ENCODE peak calls at places on chromosomes 4 and X, in ten cellular contexts. One of them, this sample, is unnamed.
A peak's percentile ranks its signal among the peaks of the same experiment; 100 is the strongest.

GRCh38 chr4:101205878-101206277 is 141.4 kb downstream of the PPP3CA start:
- DNase-seq in lung: no peak
- DNase-seq in neural progenitor cell: no peak
- DNase-seq in choroid plexus epithelial cell: peak; percentile 63
- DNase-seq in PC-9: no peak
- DNase-seq in fibroblast of mammary gland: peak; percentile 81
- DNase-seq in BJ: no peak
- DNase-seq in WERI-Rb-1: no peak
- DNase-seq in foreskin fibroblast: peak; percentile 17
- DNase-seq in fibroblast of pulmonary artery: peak; percentile 36
- DNase-seq in this sample: no peak

GRCh38 chr4:125187221-125187620 is 127.5 kb upstream of the FAT4 start:
- DNase-seq in BJ: peak; percentile 81
- DNase-seq in lung: no peak
- DNase-seq in fibroblast of pulmonary artery: peak; percentile 77
- DNase-seq in neural progenitor cell: no peak
- DNase-seq in foreskin fibroblast: peak; percentile 81
- DNase-seq in WERI-Rb-1: no peak
- DNase-seq in choroid plexus epithelial cell: peak; percentile 63
- DNase-seq in PC-9: no peak
- DNase-seq in fibroblast of mammary gland: peak; percentile 85
- DNase-seq in this sample: no peak

GRCh38 chr4:119750771-119751170 is 122.2 kb upstream of the PDE5A start:
- DNase-seq in BJ: no peak
- DNase-seq in PC-9: no peak
- DNase-seq in neural progenitor cell: no peak
- DNase-seq in fibroblast of pulmonary artery: no peak
- DNase-seq in foreskin fibroblast: peak; percentile 26
- DNase-seq in WERI-Rb-1: no peak
- DNase-seq in choroid plexus epithelial cell: no peak
- DNase-seq in lung: no peak
- DNase-seq in fibroblast of mammary gland: peak; percentile 42
- DNase-seq in this sample: no peak

GRCh38 chr4:2808001-2808400 is 15.1 kb downstream of the SH3BP2 start:
- DNase-seq in fibroblast of mammary gland: no peak
- DNase-seq in lung: no peak
- DNase-seq in BJ: no peak
- DNase-seq in WERI-Rb-1: no peak
- DNase-seq in neural progenitor cell: no peak
- DNase-seq in foreskin fibroblast: no peak
- DNase-seq in choroid plexus epithelial cell: no peak
- DNase-seq in PC-9: no peak
- DNase-seq in fibroblast of pulmonary artery: no peak
- DNase-seq in this sample: no peak

GRCh38 chrX:78514852-78515251 is 144.3 kb downstream of the RTL3 start:
- DNase-seq in PC-9: no peak
- DNase-seq in BJ: no peak
- DNase-seq in WERI-Rb-1: no peak
- DNase-seq in fibroblast of mammary gland: peak; percentile 3
- DNase-seq in choroid plexus epithelial cell: no peak
- DNase-seq in neural progenitor cell: peak; percentile 76
- DNase-seq in lung: no peak
- DNase-seq in fibroblast of pulmonary artery: no peak
- DNase-seq in foreskin fibroblast: no peak
- DNase-seq in this sample: no peak

GRCh38 chr4:173518419-173519102 is 11.5 kb downstream of the HAND2 start:
- DNase-seq in BJ: no peak
- DNase-seq in foreskin fibroblast: no peak
- DNase-seq in fibroblast of mammary gland: no peak
- DNase-seq in neural progenitor cell: peak; percentile 47
- DNase-seq in WERI-Rb-1: no peak
- DNase-seq in PC-9: no peak
- DNase-seq in choroid plexus epithelial cell: no peak
- DNase-seq in fibroblast of pulmonary artery: peak; percentile 55
- DNase-seq in lung: no peak
- DNase-seq in this sample: peak; percentile 84

GRCh38 chrX:112761239-112762207 is 79.1 kb downstream of the AMOT start:
- DNase-seq in WERI-Rb-1: no peak
- DNase-seq in fibroblast of pulmonary artery: no peak
- DNase-seq in choroid plexus epithelial cell: no peak
- DNase-seq in PC-9: no peak
- DNase-seq in BJ: no peak
- DNase-seq in lung: no peak
- DNase-seq in neural progenitor cell: no peak
- DNase-seq in foreskin fibroblast: no peak
- DNase-seq in fibroblast of mammary gland: no peak
- DNase-seq in this sample: no peak

GRCh38 chr4:141352775-141353544 is 132.3 kb downstream of the ZNF330 start:
- DNase-seq in fibroblast of mammary gland: peak; percentile 48
- DNase-seq in lung: no peak
- DNase-seq in PC-9: no peak
- DNase-seq in foreskin fibroblast: peak; percentile 49
- DNase-seq in choroid plexus epithelial cell: peak; percentile 70
- DNase-seq in BJ: peak; percentile 41
- DNase-seq in neural progenitor cell: peak; percentile 30
- DNase-seq in fibroblast of pulmonary artery: peak; percentile 93
- DNase-seq in WERI-Rb-1: no peak
- DNase-seq in this sample: no peak

GRCh38 chrX:115378471-115378870 is 89.0 kb downstream of the LUZP4 start:
- DNase-seq in fibroblast of mammary gland: peak; percentile 48
- DNase-seq in foreskin fibroblast: peak; percentile 13
- DNase-seq in PC-9: no peak
- DNase-seq in neural progenitor cell: no peak
- DNase-seq in choroid plexus epithelial cell: peak; percentile 82
- DNase-seq in WERI-Rb-1: no peak
- DNase-seq in BJ: no peak
- DNase-seq in fibroblast of pulmonary artery: peak; percentile 74
- DNase-seq in lung: no peak
- DNase-seq in this sample: no peak

GRCh38 chrX:70549429-70549828 is 104.8 kb downstream of the DLG3 start:
- DNase-seq in choroid plexus epithelial cell: no peak
- DNase-seq in BJ: no peak
- DNase-seq in WERI-Rb-1: no peak
- DNase-seq in fibroblast of pulmonary artery: no peak
- DNase-seq in neural progenitor cell: no peak
- DNase-seq in fibroblast of mammary gland: no peak
- DNase-seq in PC-9: no peak
- DNase-seq in foreskin fibroblast: no peak
- DNase-seq in lung: no peak
- DNase-seq in this sample: peak; percentile 66

GRCh38 chr4:173990879-173991231 is 292.6 kb downstream of the FBXO8 start:
- DNase-seq in foreskin fibroblast: no peak
- DNase-seq in BJ: no peak
- DNase-seq in fibroblast of mammary gland: no peak
- DNase-seq in neural progenitor cell: peak; percentile 54
- DNase-seq in PC-9: no peak
- DNase-seq in lung: no peak
- DNase-seq in fibroblast of pulmonary artery: peak; percentile 62
- DNase-seq in choroid plexus epithelial cell: peak; percentile 25
- DNase-seq in WERI-Rb-1: peak; percentile 78
- DNase-seq in this sample: no peak

GRCh38 chr4:24472514-24473308 is 111.6 kb downstream of the DHX15 start:
- DNase-seq in foreskin fibroblast: peak; percentile 91
- DNase-seq in fibroblast of mammary gland: peak; percentile 74
- DNase-seq in WERI-Rb-1: peak; percentile 93
- DNase-seq in BJ: no peak
- DNase-seq in choroid plexus epithelial cell: peak; percentile 79
- DNase-seq in PC-9: peak; percentile 65
- DNase-seq in neural progenitor cell: peak; percentile 95
- DNase-seq in lung: peak; percentile 74
- DNase-seq in fibroblast of pulmonary artery: peak; percentile 80
- DNase-seq in this sample: peak; percentile 59

GRCh38 chr4:135269125-135269772 is 1067.7 kb upstream of the PABPC4L start:
- DNase-seq in BJ: no peak
- DNase-seq in neural progenitor cell: no peak
- DNase-seq in WERI-Rb-1: no peak
- DNase-seq in fibroblast of mammary gland: no peak
- DNase-seq in fibroblast of pulmonary artery: no peak
- DNase-seq in lung: no peak
- DNase-seq in foreskin fibroblast: no peak
- DNase-seq in PC-9: no peak
- DNase-seq in choroid plexus epithelial cell: no peak
- DNase-seq in this sample: no peak

GRCh38 chr4:24912252-24913098 is at the start of gene CCDC149:
- DNase-seq in PC-9: peak; percentile 84
- DNase-seq in fibroblast of pulmonary artery: peak; percentile 56
- DNase-seq in BJ: no peak
- DNase-seq in WERI-Rb-1: peak; percentile 96
- DNase-seq in fibroblast of mammary gland: peak; percentile 41
- DNase-seq in lung: peak; percentile 88
- DNase-seq in choroid plexus epithelial cell: peak; percentile 60
- DNase-seq in foreskin fibroblast: peak; percentile 64
- DNase-seq in neural progenitor cell: peak; percentile 89
- DNase-seq in this sample: peak; percentile 89

GRCh38 chrX:150482537-150483217 is 85.7 kb upstream of the MTM1 start:
- DNase-seq in PC-9: peak; percentile 51
- DNase-seq in WERI-Rb-1: no peak
- DNase-seq in lung: no peak
- DNase-seq in fibroblast of pulmonary artery: peak; percentile 50
- DNase-seq in neural progenitor cell: no peak
- DNase-seq in fibroblast of mammary gland: peak; percentile 70
- DNase-seq in choroid plexus epithelial cell: peak; percentile 63
- DNase-seq in BJ: peak; percentile 4
- DNase-seq in foreskin fibroblast: peak; percentile 48
- DNase-seq in this sample: peak; percentile 16

GRCh38 chrX:150477364-150477763 is 91.1 kb upstream of the MTM1 start:
- DNase-seq in PC-9: no peak
- DNase-seq in fibroblast of mammary gland: no peak
- DNase-seq in fibroblast of pulmonary artery: no peak
- DNase-seq in BJ: no peak
- DNase-seq in lung: no peak
- DNase-seq in choroid plexus epithelial cell: no peak
- DNase-seq in WERI-Rb-1: no peak
- DNase-seq in neural progenitor cell: no peak
- DNase-seq in foreskin fibroblast: no peak
- DNase-seq in this sample: no peak

GRCh38 chrX:150476183-150476699 is 92.2 kb upstream of the MTM1 start:
- DNase-seq in foreskin fibroblast: peak; percentile 19
- DNase-seq in WERI-Rb-1: no peak
- DNase-seq in neural progenitor cell: no peak
- DNase-seq in choroid plexus epithelial cell: peak; percentile 48
- DNase-seq in fibroblast of mammary gland: peak; percentile 59
- DNase-seq in BJ: peak; percentile 4
- DNase-seq in fibroblast of pulmonary artery: peak; percentile 42
- DNase-seq in lung: no peak
- DNase-seq in PC-9: no peak
- DNase-seq in this sample: no peak

GRCh38 chrX:150475466-150475865 is 93.0 kb upstream of the MTM1 start:
- DNase-seq in fibroblast of pulmonary artery: no peak
- DNase-seq in neural progenitor cell: no peak
- DNase-seq in BJ: no peak
- DNase-seq in WERI-Rb-1: no peak
- DNase-seq in fibroblast of mammary gland: peak; percentile 55
- DNase-seq in PC-9: no peak
- DNase-seq in lung: no peak
- DNase-seq in choroid plexus epithelial cell: peak; percentile 8
- DNase-seq in foreskin fibroblast: no peak
- DNase-seq in this sample: no peak

GRCh38 chrX:150478496-150479492 is 89.6 kb upstream of the MTM1 start:
- DNase-seq in foreskin fibroblast: no peak
- DNase-seq in lung: no peak
- DNase-seq in choroid plexus epithelial cell: no peak
- DNase-seq in BJ: no peak
- DNase-seq in neural progenitor cell: no peak
- DNase-seq in fibroblast of mammary gland: no peak
- DNase-seq in fibroblast of pulmonary artery: no peak
- DNase-seq in PC-9: no peak
- DNase-seq in WERI-Rb-1: no peak
- DNase-seq in this sample: no peak
- H3K4me3 ChIP-seq in foreskin fibroblast: no peak overlapping the region
- H3K4me3 ChIP-seq in lung: no peak overlapping the region
- H3K4me3 ChIP-seq in choroid plexus epithelial cell: no peak overlapping the region
- H3K4me3 ChIP-seq in BJ: no peak overlapping the region
- H3K4me3 ChIP-seq in neural progenitor cell: no peak overlapping the region
- H3K4me3 ChIP-seq in fibroblast of mammary gland: no peak overlapping the region
- H3K4me3 ChIP-seq in fibroblast of pulmonary artery: no peak overlapping the region
- H3K4me3 ChIP-seq in PC-9: no peak overlapping the region
- H3K4me3 ChIP-seq in WERI-Rb-1: no peak overlapping the region
- H3K4me3 ChIP-seq in this sample: no peak overlapping the region

DNA sequence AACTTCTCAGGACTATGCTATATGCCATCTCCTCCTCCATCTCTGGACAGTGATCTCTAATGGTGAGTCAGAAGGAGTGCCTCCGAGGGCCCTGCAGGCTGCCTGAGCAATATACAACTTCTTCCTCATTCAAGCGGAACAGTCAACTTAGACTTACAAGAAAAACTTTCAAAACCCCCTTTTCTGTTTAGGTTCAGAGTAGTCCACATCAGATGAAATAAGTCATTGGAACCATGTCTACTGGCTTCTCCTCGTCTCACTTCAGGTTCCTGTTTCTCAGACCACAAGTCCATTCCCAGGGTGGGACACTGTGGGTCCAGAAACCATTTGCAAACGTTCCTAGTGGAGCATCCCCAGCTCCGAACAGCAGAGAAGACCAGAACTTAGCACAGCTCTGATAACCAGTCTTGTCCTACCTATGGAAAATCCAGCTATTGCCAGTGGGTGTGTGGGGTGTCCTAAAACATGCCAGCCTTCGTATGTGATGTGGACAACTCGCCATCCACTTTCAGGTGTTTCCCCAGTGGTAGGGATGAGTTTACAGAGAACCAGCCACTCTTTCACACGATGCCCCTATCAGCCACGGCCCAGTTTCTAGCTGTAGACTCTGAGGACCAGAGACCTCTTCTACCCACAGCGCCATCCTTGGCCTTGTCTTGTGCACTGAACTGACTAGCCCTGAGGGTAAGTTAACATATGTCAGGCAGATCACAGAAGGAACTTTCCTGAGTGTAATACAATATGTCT is 32.7 kb upstream of the NKRF start:
- DNase-seq in lung: no peak
- DNase-seq in neural progenitor cell: no peak
- DNase-seq in BJ: no peak
- DNase-seq in choroid plexus epithelial cell: peak; percentile 2
- DNase-seq in PC-9: no peak
- DNase-seq in fibroblast of mammary gland: no peak
- DNase-seq in WERI-Rb-1: no peak
- DNase-seq in fibroblast of pulmonary artery: no peak
- DNase-seq in foreskin fibroblast: no peak
- DNase-seq in this sample: no peak
- TF ChIP-seq CTCF in lung: no peak
- TF ChIP-seq CTCF in neural progenitor cell: no peak
- TF ChIP-seq CTCF in BJ: no peak
- TF ChIP-seq CTCF in choroid plexus epithelial cell: no peak
- TF ChIP-seq CTCF in PC-9: no peak
- TF ChIP-seq CTCF in fibroblast of mammary gland: no peak
- TF ChIP-seq CTCF in WERI-Rb-1: no peak
- TF ChIP-seq CTCF in fibroblast of pulmonary artery: no peak
- TF ChIP-seq CTCF in foreskin fibroblast: no peak
- TF ChIP-seq CTCF in this sample: no peak

GRCh38 chr4:7630559-7631287 is 196.0 kb upstream of the PSAPL1 start:
- DNase-seq in lung: no peak
- DNase-seq in choroid plexus epithelial cell: peak; percentile 85
- DNase-seq in foreskin fibroblast: peak; percentile 77
- DNase-seq in PC-9: peak; percentile 29
- DNase-seq in neural progenitor cell: no peak
- DNase-seq in fibroblast of pulmonary artery: peak; percentile 67
- DNase-seq in fibroblast of mammary gland: peak; percentile 93
- DNase-seq in WERI-Rb-1: no peak
- DNase-seq in BJ: peak; percentile 47
- DNase-seq in this sample: no peak
- H3K4me3 ChIP-seq in lung: no peak overlapping the region
- H3K4me3 ChIP-seq in choroid plexus epithelial cell: peak overlapping the region; percentile 12
- H3K4me3 ChIP-seq in foreskin fibroblast: peak overlapping the region; percentile 47
- H3K4me3 ChIP-seq in PC-9: no peak overlapping the region
- H3K4me3 ChIP-seq in neural progenitor cell: no peak overlapping the region
- H3K4me3 ChIP-seq in fibroblast of pulmonary artery: no peak overlapping the region
- H3K4me3 ChIP-seq in fibroblast of mammary gland: peak overlapping the region; percentile 17
- H3K4me3 ChIP-seq in WERI-Rb-1: no peak overlapping the region
- H3K4me3 ChIP-seq in BJ: no peak overlapping the region
- H3K4me3 ChIP-seq in this sample: no peak overlapping the region

GRCh38 chr4:145868637-145869409 is 69.8 kb downstream of the ZNF827 start:
- DNase-seq in choroid plexus epithelial cell: peak; percentile 55
- DNase-seq in BJ: no peak
- DNase-seq in foreskin fibroblast: no peak
- DNase-seq in PC-9: no peak
- DNase-seq in neural progenitor cell: no peak
- DNase-seq in lung: no peak
- DNase-seq in WERI-Rb-1: no peak
- DNase-seq in fibroblast of mammary gland: peak; percentile 28
- DNase-seq in fibroblast of pulmonary artery: no peak
- DNase-seq in this sample: no peak
- TF ChIP-seq CTCF in choroid plexus epithelial cell: peak; percentile 36
- TF ChIP-seq CTCF in BJ: peak; percentile 11
- TF ChIP-seq CTCF in foreskin fibroblast: peak; percentile 2
- TF ChIP-seq CTCF in PC-9: no peak
- TF ChIP-seq CTCF in neural progenitor cell: no peak
- TF ChIP-seq CTCF in lung: no peak
- TF ChIP-seq CTCF in WERI-Rb-1: no peak
- TF ChIP-seq CTCF in fibroblast of mammary gland: peak; percentile 34
- TF ChIP-seq CTCF in fibroblast of pulmonary artery: peak; percentile 21
- TF ChIP-seq CTCF in this sample: no peak

This sample was measured in lower leg skin.